ENCODE peak calls at places on chromosomes 1 and 21, in four cellular contexts. S is endothelial cell of umbilical vein, Y is stomach, G is breast epithelium. Z is an unnamed sample.

GRCh38 chr1:212752256-212752933 is 39.2 kb downstream of the NSL1 start:
- DNase-seq in S (no peak), Y (no peak), G (no peak), Z (no peak)

GRCh38 chr1:224623743-224624333 is 7.7 kb downstream of the CNIH3 start:
- DNase-seq in S (peak), Y (peak), G (no peak), Z (no peak)

GRCh38 chr1:3836421-3836820 is 20.6 kb downstream of the CEP104 start:
- DNase-seq in S (no peak), Y (no peak), G (no peak), Z (no peak)

GRCh38 chr1:203556047-203556851 is 62.3 kb downstream of the OPTC start:
- DNase-seq in S (no peak), Y (no peak), G (no peak), Z (peak)

GRCh38 chr21:14684071-14684470 is 138.0 kb upstream of the SAMSN1 start:
- DNase-seq in S (no peak), Y (no peak), G (no peak), Z (no peak)

GRCh38 chr1:50787266-50787665 is 172.8 kb downstream of the FAF1 start:
- DNase-seq in S (no peak), Y (no peak), G (no peak), Z (no peak)

GRCh38 chr1:32765561-32766327 is 51.4 kb downstream of the YARS1 start:
- DNase-seq in S (no peak), Y (no peak), G (no peak), Z (no peak)

GRCh38 chr1:86068841-86069756 is 87.5 kb downstream of the COL24A1 start:
- DNase-seq in S (peak), Y (no peak), G (no peak), Z (no peak)

GRCh38 chr1:230459463-230459862 is 33.3 kb upstream of the PGBD5 start:
- DNase-seq in S (no peak), Y (no peak), G (no peak), Z (no peak)

GRCh38 chr1:31701137-31701736 is 2.6 kb downstream of the COL16A1 start:
- DNase-seq in S (peak), Y (peak), G (peak), Z (peak)

GRCh38 chr21:45698493-45698947 is 55.0 kb downstream of the PCBP3 start:
- DNase-seq in S (peak), Y (no peak), G (no peak), Z (no peak)

GRCh38 chr1:183986941-183987340 is 50.6 kb downstream of the COLGALT2 start:
- DNase-seq in S (no peak), Y (no peak), G (no peak), Z (no peak)

GRCh38 chr21:28590722-28591121 is 402.0 kb downstream of the LTN1 start:
- DNase-seq in S (no peak), Y (no peak), G (no peak), Z (no peak)

GRCh38 chr1:62500210-62500609 is 63.4 kb downstream of the USP1 start:
- DNase-seq in S (no peak), Y (no peak), G (no peak), Z (no peak)

GRCh38 chr1:29425656-29426055 is 189.3 kb downstream of the PTPRU start:
- DNase-seq in S (no peak), Y (no peak), G (no peak), Z (no peak)

GRCh38 chr21:26766826-26767325 is 78.3 kb downstream of the ADAMTS1 start:
- DNase-seq in S (no peak), Y (no peak), G (no peak), Z (no peak)

GRCh38 chr1:91557039-91557690 is 56.5 kb downstream of the CDC7 start:
- DNase-seq in S (peak), Y (no peak), G (no peak), Z (no peak)

GRCh38 chr1:162141273-162142023 is 72.0 kb downstream of the NOS1AP start:
- DNase-seq in S (no peak), Y (no peak), G (no peak), Z (no peak)

GRCh38 chr1:53117836-53118235 is 24.6 kb downstream of the SLC1A7 start:
- DNase-seq in S (no peak), Y (no peak), G (no peak), Z (no peak)

GRCh38 chr1:7478797-7479499 is 292.1 kb upstream of the VAMP3 start:
- DNase-seq in S (no peak), Y (peak), G (no peak), Z (peak)

GRCh38 chr21:44413566-44414290 is 41.6 kb upstream of the LRRC3 start:
- DNase-seq in S (no peak), Y (peak), G (peak), Z (no peak)

GRCh38 chr21:44064852-44065403 is 42.3 kb upstream of the PWP2 start:
- DNase-seq in S (no peak), Y (no peak), G (no peak), Z (no peak)

GRCh38 chr1:182235604-182235951 is 156.0 kb downstream of the GLUL start:
- DNase-seq in S (no peak), Y (no peak), G (no peak), Z (no peak)

GRCh38 chr21:14734833-14735232 is 188.7 kb upstream of the SAMSN1 start:
- DNase-seq in S (no peak), Y (no peak), G (no peak), Z (no peak)

GRCh38 chr1:210250998-210251679 is 18.5 kb downstream of the SERTAD4 start:
- DNase-seq in S (peak), Y (peak), G (no peak), Z (peak)

GRCh38 chr21:34204481-34205439 is 131.4 kb downstream of the MRPS6 start:
- DNase-seq in S (no peak), Y (no peak), G (no peak), Z (no peak)

GRCh38 chr1:13585599-13585965 is 1.9 kb downstream of the PDPN start:
- DNase-seq in S (no peak), Y (no peak), G (no peak), Z (no peak)

GRCh38 chr1:109263597-109264378 is 14.4 kb downstream of the CELSR2 start:
- DNase-seq in S (peak), Y (peak), G (peak), Z (peak)

GRCh38 chr21:28148400-28149064 is 844.1 kb downstream of the LTN1 start:
- DNase-seq in S (no peak), Y (peak), G (no peak), Z (no peak)

GRCh38 chr1:162349635-162350330 is 26.9 kb downstream of the SPATA46 start:
- DNase-seq in S (peak), Y (no peak), G (no peak), Z (no peak)

GRCh38 chr1:68384872-68385390 is 64.8 kb downstream of the RPE65 start:
- DNase-seq in S (no peak), Y (no peak), G (no peak), Z (no peak)

GRCh38 chr1:1091344-1092148 is 17.4 kb upstream of the RNF223 start:
- DNase-seq in S (no peak), Y (no peak), G (no peak), Z (peak)

GRCh38 chr1:155983191-155984023 is 5.1 kb upstream of the ARHGEF2 start:
- DNase-seq in S (no peak), Y (no peak), G (no peak), Z (peak)

GRCh38 chr1:33918368-33918767 is 54.5 kb downstream of the HMGB4 start:
- DNase-seq in S (no peak), Y (no peak), G (no peak), Z (no peak)

GRCh38 chr21:45364464-45365185 is 40.3 kb upstream of the COL18A1 start:
- DNase-seq in S (peak), Y (no peak), G (no peak), Z (peak)

GRCh38 chr1:59146651-59147358 is 150.1 kb upstream of the FGGY start:
- DNase-seq in S (peak), Y (peak), G (no peak), Z (peak)

GRCh38 chr1:207259391-207259790 is 62.1 kb upstream of the CD55 start:
- DNase-seq in S (peak), Y (no peak), G (no peak), Z (no peak)

GRCh38 chr1:67609942-67610341 is 75.1 kb upstream of the GADD45A start:
- DNase-seq in S (no peak), Y (no peak), G (no peak), Z (no peak)

GRCh38 chr1:94144836-94145235 is 23.9 kb upstream of the ABCA4 start:
- DNase-seq in S (no peak), Y (no peak), G (no peak), Z (no peak)

DNA sequence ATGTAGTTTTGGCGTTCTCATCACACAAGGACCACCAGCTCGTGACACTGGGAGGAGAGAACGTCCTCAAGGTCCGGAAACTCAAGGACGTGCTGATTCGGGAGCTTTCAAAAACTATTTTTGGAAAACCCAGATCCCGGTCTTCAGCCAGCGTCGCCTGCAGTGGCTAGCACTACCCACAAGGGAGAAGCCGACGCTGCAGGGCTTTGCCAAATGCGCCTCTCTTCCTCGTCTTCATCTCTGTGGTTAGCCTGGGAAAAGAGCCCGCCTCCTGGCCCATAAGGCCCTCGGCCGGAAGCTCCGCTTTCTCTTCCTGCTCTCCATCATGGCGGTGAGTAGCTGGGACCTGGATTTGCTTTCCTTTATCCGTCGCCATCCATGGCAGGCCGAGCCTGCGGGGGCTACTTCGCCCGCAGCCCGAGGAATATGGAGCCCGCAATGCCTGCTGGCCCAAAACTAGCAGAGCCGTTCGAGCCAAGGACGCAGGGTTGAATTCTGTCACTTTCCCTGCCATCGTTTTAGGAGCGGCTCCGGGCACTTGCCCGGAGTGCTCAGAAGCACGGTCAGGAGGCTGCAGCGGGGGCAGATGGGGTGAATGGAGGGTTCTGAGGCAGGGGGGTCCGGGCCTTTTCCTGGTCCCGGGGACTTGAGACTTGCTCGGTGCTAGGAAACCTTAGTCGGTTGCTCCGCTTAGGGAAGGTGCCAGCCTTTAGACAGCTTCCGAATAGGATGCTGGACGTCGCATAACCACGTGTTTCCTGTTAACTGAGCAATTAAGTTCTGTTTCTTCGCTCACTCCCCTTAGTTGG is at the start of gene RPL11:
- DNase-seq in S (peak), Y (peak), G (peak), Z (peak)
- TF ChIP-seq POLR2A in S (peak), Y (no peak), G (peak), Z (peak)

GRCh38 chr1:16152521-16153087 is 3.3 kb downstream of the EPHA2 start:
- DNase-seq in S (peak), Y (no peak), G (no peak), Z (no peak)
- TF ChIP-seq POLR2A in S (peak), Y (no peak), G (no peak), Z (no peak)

DNA sequence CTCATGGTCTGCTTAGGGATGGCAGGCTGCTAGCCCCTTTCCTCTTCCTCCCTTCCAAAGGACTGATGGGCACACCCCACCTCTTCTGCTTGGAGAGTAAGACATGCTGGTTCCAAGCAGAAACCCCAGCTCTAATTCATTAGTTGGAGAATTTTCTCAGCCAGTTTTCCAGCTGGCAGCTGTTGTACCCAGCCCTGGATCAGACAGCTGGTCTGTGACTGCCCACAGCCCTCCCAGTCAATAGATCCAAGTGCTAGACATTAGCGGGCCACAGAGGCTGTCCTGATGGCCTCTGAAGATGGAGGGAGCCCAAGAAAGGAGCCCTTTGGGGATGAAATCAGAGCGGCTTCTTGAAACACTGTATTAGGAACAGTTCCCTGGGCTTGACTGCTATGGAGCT is 35.8 kb downstream of the ACOT11 start:
- DNase-seq in S (no peak), Y (no peak), G (no peak), Z (no peak)
- TF ChIP-seq POLR2A in S (no peak), Y (no peak), G (no peak), Z (no peak)

GRCh38 chr1:167916766-167917511 is 3.0 kb upstream of the ADCY10 start:
- DNase-seq in S (no peak), Y (no peak), G (no peak), Z (no peak)

GRCh38 chr1:167911413-167911812 is 2.5 kb downstream of the ADCY10 start:
- DNase-seq in S (peak), Y (peak), G (no peak), Z (no peak)

GRCh38 chr1:167913895-167914502 is at the start of gene ADCY10:
- DNase-seq in S (no peak), Y (peak), G (no peak), Z (no peak)

GRCh38 chr1:167912294-167912693 is 1.6 kb downstream of the ADCY10 start:
- DNase-seq in S (no peak), Y (no peak), G (no peak), Z (no peak)

GRCh38 chr1:167915528-167916102 is 1.7 kb upstream of the ADCY10 start:
- DNase-seq in S (no peak), Y (peak), G (no peak), Z (no peak)
- TF ChIP-seq POLR2A in S (no peak), Y (no peak), G (no peak), Z (no peak)

DNA sequence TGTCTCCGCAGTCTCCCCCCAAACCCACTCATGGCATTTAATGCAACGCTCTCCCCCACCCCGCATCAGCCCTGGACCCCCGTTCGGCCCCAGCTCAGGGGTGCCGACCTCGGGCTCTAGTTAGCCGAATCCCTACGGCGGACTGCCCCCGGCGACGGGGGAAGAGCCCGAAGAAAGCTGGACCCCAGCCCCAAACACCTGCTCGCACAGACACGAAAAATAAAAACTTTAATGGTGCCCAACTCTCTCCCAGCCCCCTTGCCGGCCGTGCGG is 564 bp downstream of the RCC2 start:
- DNase-seq in S (no peak), Y (no peak), G (no peak), Z (no peak)
- TF ChIP-seq POLR2A in S (no peak), Y (no peak), G (no peak), Z (no peak)

GRCh38 chr1:173824315-173825081 is at the start of the genes CENPL and DARS2:
- DNase-seq in S (peak), Y (peak), G (peak), Z (peak)
- TF ChIP-seq POLR2A in S (peak), Y (no peak), G (no peak), Z (no peak)

Z was measured in ovary.